ENCODE peak calls at places on chromosomes 11 and 22, in four cellular contexts. B is endothelial cell, V is neural progenitor cell, H is GM20000. I is an unnamed sample.

GRCh38 chr22:35014812-35015211 is 51.1 kb upstream of the ISX start:
- DNase-seq in B (no peak), H (no peak), V (no peak), I (no peak)

GRCh38 chr22:50308986-50309600 is 1.6 kb upstream of the PLXNB2 start:
- DNase-seq in B (no peak), V (no peak), H (no peak), I (no peak)

GRCh38 chr22:37454857-37455686 is 27.8 kb upstream of the ELFN2 start:
- DNase-seq in B (no peak), H (no peak), V (no peak), I (peak; percentile 87)

GRCh38 chr22:44143117-44143495 is 37.6 kb upstream of the PARVG start:
- DNase-seq in H (no peak), V (no peak), B (no peak), I (no peak)

GRCh38 chr11:72521672-72522071 is 87.3 kb upstream of the CLPB start:
- DNase-seq in B (no peak), V (no peak), H (no peak), I (no peak)

GRCh38 chr22:50306753-50307749 is at the start of gene PLXNB2:
- DNase-seq in V (peak; percentile 93), H (peak; percentile 95), B (peak; percentile 67), I (no peak)

GRCh38 chr22:28146401-28147304 is 227.6 kb upstream of the PITPNB start:
- DNase-seq in V (no peak), H (no peak), B (no peak), I (no peak)

GRCh38 chr11:46210133-46210636 is 67.3 kb upstream of the CREB3L1 start:
- DNase-seq in H (peak; percentile 27), B (no peak), V (no peak), I (peak; percentile 33)

GRCh38 chr11:13303668-13304649 is 26.4 kb downstream of the BMAL1 start:
- DNase-seq in B (no peak), V (no peak), H (peak; percentile 8), I (no peak)

GRCh38 chr22:30325724-30326703 is 727 bp downstream of the TBC1D10A start:
- DNase-seq in B (no peak), H (peak; percentile 50), V (peak; percentile 12), I (no peak)

GRCh38 chr22:32328306-32329201 is 29.1 kb upstream of the RFPL3 start:
- DNase-seq in B (no peak), H (no peak), V (no peak), I (no peak)

GRCh38 chr11:13972033-13972910 is 9.7 kb downstream of the SPON1 start:
- DNase-seq in H (no peak), B (no peak), V (no peak), I (no peak)

GRCh38 chr22:40043086-40043485 is 48.3 kb downstream of the FAM83F start:
- DNase-seq in V (no peak), B (no peak), H (no peak), I (peak; percentile 86)

GRCh38 chr22:30208631-30209603 is 37.6 kb downstream of the LIF start:
- DNase-seq in H (no peak), V (no peak), B (no peak), I (no peak)

GRCh38 chr11:8205566-8205965 is 36.7 kb upstream of the RIC3 start:
- DNase-seq in H (no peak), B (no peak), V (no peak), I (no peak)

GRCh38 chr22:29071261-29072045 is 1.4 kb upstream of the KREMEN1 start:
- DNase-seq in B (peak; percentile 45), H (peak; percentile 71), V (peak; percentile 86), I (no peak)

GRCh38 chr11:65498042-65498726 is 661 bp upstream of the MALAT1 start:
- DNase-seq in V (peak; percentile 78), B (no peak), H (no peak), I (no peak)

GRCh38 chr11:90235536-90235935 is 12.7 kb upstream of the CHORDC1 start:
- DNase-seq in V (no peak), H (no peak), B (no peak), I (no peak)

GRCh38 chr11:61782841-61783240 is 9.6 kb downstream of the TMEM258 start:
- DNase-seq in B (no peak), H (no peak), V (no peak), I (no peak)

GRCh38 chr11:61787928-61788491 is 4.4 kb downstream of the TMEM258 start:
- DNase-seq in H (no peak), V (peak; percentile 79), B (peak; percentile 53), I (peak; percentile 18)

GRCh38 chr11:61784506-61784805 is 7.9 kb downstream of the TMEM258 start:
- DNase-seq in B (no peak), H (no peak), V (no peak), I (no peak)

GRCh38 chr11:61783717-61784505 is 8.5 kb downstream of the TMEM258 start:
- DNase-seq in V (no peak), H (no peak), B (no peak), I (no peak)

DNA sequence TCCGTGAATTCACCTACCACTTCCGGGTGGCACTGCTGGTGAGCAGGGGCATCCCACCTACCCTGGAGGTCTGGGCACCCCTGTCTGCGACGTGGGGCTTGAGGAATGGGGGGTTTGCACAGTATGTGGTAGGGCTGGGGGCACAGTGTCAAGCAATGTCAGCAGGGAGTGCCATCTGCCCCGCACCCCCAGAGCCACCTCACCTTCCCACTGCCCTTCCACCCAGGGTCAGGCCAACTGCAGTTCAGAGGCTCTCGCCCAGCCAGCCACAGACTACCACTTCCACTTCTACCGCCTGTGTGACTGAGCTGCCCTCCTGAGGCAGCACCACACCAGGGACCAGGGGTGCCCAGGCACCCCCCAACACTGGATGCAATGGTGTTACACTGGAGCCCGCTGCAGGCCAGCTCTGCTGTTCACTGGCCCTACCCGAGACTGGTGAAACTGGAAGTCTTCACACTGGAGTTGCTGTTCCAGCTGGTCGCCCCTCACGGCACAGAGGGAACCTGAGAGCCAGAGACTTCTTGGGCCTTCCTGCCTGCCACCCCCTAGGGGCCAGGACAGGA is 6.5 kb downstream of the TMEM258 start:
- DNase-seq in H (no peak), V (no peak), B (no peak), I (peak; percentile 10)
- TF ChIP-seq CTCF in H (no peak), V (no peak), B (no peak), I (peak; percentile 39)

GRCh38 chr11:22752908-22753310 is 76.7 kb downstream of the SVIP start:
- DNase-seq in V (no peak), B (no peak), H (no peak), I (no peak)
- TF ChIP-seq CTCF in V (no peak), B (no peak), H (no peak), I (no peak)

DNA sequence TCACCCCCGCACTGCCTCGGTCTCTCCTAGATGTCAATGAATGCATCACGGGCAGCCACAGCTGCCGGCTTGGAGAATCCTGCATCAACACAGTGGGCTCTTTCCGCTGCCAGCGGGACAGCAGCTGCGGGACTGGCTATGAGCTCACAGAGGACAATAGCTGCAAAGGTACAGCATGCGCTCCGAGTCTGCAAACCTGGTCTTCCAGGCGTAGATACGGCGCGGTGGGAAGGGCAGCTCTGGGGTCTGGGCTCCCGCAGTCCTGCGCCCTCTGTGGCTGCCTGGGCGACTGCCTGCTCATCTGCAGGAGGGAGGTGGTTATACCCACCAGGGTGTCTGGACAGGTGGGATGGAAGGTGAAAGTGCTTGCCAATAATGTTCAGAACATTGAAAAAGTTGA is 31.0 kb downstream of the FBLN1 start:
- DNase-seq in V (no peak), H (no peak), B (no peak), I (no peak)
- TF ChIP-seq CTCF in V (no peak), H (no peak), B (no peak), I (no peak)

GRCh38 chr11:63811522-63811921 is 1.7 kb upstream of the SPINDOC start:
- DNase-seq in B (no peak), V (peak; percentile 53), H (no peak), I (no peak)
- TF ChIP-seq CTCF in B (no peak), V (no peak), H (no peak), I (no peak)

GRCh38 chr22:48822278-48823233 is 1005.1 kb downstream of the BRD1 start:
- DNase-seq in H (no peak), V (no peak), B (no peak), I (no peak)
- TF ChIP-seq CTCF in H (no peak), V (no peak), B (no peak), I (no peak)

GRCh38 chr11:31764186-31764730 is 46.9 kb downstream of the PAX6 start:
- DNase-seq in V (peak; percentile 52), H (no peak), B (no peak), I (no peak)
- TF ChIP-seq CTCF in V (no peak), H (no peak), B (no peak), I (no peak)

DNA sequence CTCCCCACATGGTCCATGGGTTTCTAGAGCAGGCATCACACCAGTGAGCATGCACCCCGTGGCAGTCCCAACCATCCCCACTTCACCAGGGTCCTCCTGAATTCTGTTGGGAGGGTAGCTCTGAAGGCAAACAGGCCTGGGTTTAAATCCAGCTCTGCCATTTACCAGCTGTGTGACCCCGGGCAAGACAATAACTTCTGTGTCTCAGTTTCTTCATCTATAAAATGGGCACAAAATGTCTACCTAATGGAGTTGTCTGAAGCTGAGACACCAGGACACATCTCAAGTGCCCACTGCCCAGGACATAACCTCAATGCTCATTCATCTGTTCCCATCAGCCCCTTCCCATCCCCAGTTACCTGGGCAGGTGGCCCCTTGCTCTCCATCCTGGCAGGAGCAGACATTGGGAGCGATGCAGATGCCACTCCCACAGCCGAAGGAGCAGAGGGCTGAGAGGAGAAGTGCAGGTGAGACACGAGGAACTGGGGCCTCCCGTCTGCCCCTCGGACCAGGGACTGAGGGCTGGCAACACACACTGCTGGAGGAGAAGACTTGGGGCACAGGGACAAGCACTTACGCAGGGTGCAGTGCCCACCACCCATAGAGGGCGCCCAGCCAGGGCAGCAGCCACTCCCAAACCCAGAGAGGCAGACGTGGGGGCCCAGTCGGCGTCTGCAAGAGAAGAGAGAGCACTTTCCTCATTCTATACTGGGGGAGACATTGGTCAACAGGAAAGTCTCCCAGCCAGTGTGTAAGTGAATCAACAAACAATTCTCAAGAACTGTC is 4.0 kb downstream of the VWCE start:
- DNase-seq in B (no peak), V (no peak), H (no peak), I (no peak)
- TF ChIP-seq CTCF in B (no peak), V (peak; percentile 25), H (no peak), I (peak; percentile 4)

GRCh38 chr22:24155597-24156145 is 25.6 kb upstream of the SUSD2 start:
- DNase-seq in H (peak; percentile 84), V (peak; percentile 80), B (peak; percentile 58), I (no peak)
- TF ChIP-seq CTCF in H (peak; percentile 1), V (peak; percentile 57), B (peak; percentile 8), I (peak; percentile 53)